ENCODE peak calls at places on chromosomes 7 and 10, in four cellular contexts. A is fibroblast of mammary gland, D is ovary, X is AG10803. O is an unnamed sample.

GRCh38 chr7:39413866-39414668 is 152.1 kb upstream of the YAE1 start:
- DNase-seq in X (peak; percentile 38), A (peak; percentile 25), D (peak; percentile 42), O (peak; percentile 63)

GRCh38 chr7:34320926-34321609 is 336.9 kb upstream of the NPSR1 start:
- DNase-seq in D (peak; percentile 63), A (peak; percentile 62), X (peak; percentile 77), O (peak; percentile 47)

GRCh38 chr10:60914676-60915075 is 29.3 kb downstream of the RHOBTB1 start:
- DNase-seq in D (peak; percentile 78), X (peak; percentile 100), A (peak; percentile 88), O (peak; percentile 90)

GRCh38 chr10:120011359-120012132 is 119.0 kb downstream of the SEC23IP start:
- DNase-seq in D (no peak), X (no peak), A (no peak), O (no peak)

GRCh38 chr10:7146189-7146588 is 264.6 kb downstream of the SFMBT2 start:
- DNase-seq in X (no peak), D (no peak), A (no peak), O (no peak)

GRCh38 chr7:1665721-1666250 is 4.3 kb upstream of the ELFN1 start:
- DNase-seq in A (peak; percentile 17), X (peak; percentile 33), D (no peak), O (peak; percentile 20)

GRCh38 chr10:88213206-88213605 is 349.8 kb downstream of the PTEN start:
- DNase-seq in A (no peak), X (no peak), D (no peak), O (no peak)

GRCh38 chr10:97915346-97915745 is 65.7 kb downstream of the GOLGA7B start:
- DNase-seq in X (no peak), A (no peak), D (no peak), O (no peak)

GRCh38 chr7:28662236-28662635 is 249.9 kb downstream of the CREB5 start:
- DNase-seq in D (no peak), A (no peak), X (no peak), O (no peak)

GRCh38 chr10:58440484-58440883 is 55.3 kb downstream of the TFAM start:
- DNase-seq in X (no peak), D (no peak), A (no peak), O (no peak)

GRCh38 chr7:110204527-110204926 is 886.4 kb upstream of the LRRN3 start:
- DNase-seq in X (no peak), A (no peak), D (no peak), O (peak; percentile 0)

GRCh38 chr10:116783011-116783655 is 40.8 kb upstream of the HSPA12A start:
- DNase-seq in D (no peak), X (peak; percentile 15), A (peak; percentile 53), O (no peak)

GRCh38 chr10:110220383-110220782 is 13.0 kb downstream of the MXI1 start:
- DNase-seq in A (no peak), D (no peak), X (no peak), O (no peak)

GRCh38 chr7:20351901-20352300 is 21.2 kb downstream of the ITGB8 start:
- DNase-seq in A (peak; percentile 58), D (no peak), X (peak; percentile 72), O (no peak)

GRCh38 chr7:25565949-25566348 is 337.7 kb upstream of the NPVF start:
- DNase-seq in A (peak; percentile 76), X (peak; percentile 69), D (peak; percentile 80), O (peak; percentile 83)

GRCh38 chr7:85172530-85172941 is 14.3 kb downstream of the SEMA3D start:
- DNase-seq in D (no peak), A (peak; percentile 83), X (peak; percentile 86), O (peak; percentile 89)

GRCh38 chr10:1513221-1513620 is 224.1 kb downstream of the ADARB2 start:
- DNase-seq in X (no peak), A (no peak), D (no peak), O (no peak)

GRCh38 chr10:89887830-89888229 is 186.4 kb downstream of the KIF20B start:
- DNase-seq in A (peak; percentile 18), X (peak; percentile 4), D (no peak), O (peak; percentile 70)

GRCh38 chr10:70381491-70382421 is 669 bp downstream of the LRRC20 start:
- DNase-seq in X (no peak), D (peak; percentile 56), A (no peak), O (no peak)

GRCh38 chr7:120445276-120445675 is 172.3 kb downstream of the KCND2 start:
- DNase-seq in D (no peak), X (no peak), A (no peak), O (no peak)

GRCh38 chr7:98913026-98913425 is 34.7 kb downstream of the TRRAP start:
- DNase-seq in D (no peak), X (no peak), A (no peak), O (no peak)

GRCh38 chr7:76303057-76303828 is 770 bp downstream of the HSPB1 start:
- DNase-seq in A (peak; percentile 92), X (peak; percentile 93), D (peak; percentile 95), O (peak; percentile 97)

GRCh38 chr7:50304158-50304910 is at the start of gene IKZF1:
- DNase-seq in X (no peak), A (no peak), D (no peak), O (peak; percentile 3)

GRCh38 chr7:711093-711966 is 15.2 kb upstream of the DNAAF5 start:
- DNase-seq in X (no peak), A (no peak), D (peak; percentile 67), O (peak; percentile 29)

GRCh38 chr10:31004611-31005193 is 27.0 kb downstream of the ZNF438 start:
- DNase-seq in A (peak; percentile 88), D (no peak), X (peak; percentile 69), O (peak; percentile 72)

DNA sequence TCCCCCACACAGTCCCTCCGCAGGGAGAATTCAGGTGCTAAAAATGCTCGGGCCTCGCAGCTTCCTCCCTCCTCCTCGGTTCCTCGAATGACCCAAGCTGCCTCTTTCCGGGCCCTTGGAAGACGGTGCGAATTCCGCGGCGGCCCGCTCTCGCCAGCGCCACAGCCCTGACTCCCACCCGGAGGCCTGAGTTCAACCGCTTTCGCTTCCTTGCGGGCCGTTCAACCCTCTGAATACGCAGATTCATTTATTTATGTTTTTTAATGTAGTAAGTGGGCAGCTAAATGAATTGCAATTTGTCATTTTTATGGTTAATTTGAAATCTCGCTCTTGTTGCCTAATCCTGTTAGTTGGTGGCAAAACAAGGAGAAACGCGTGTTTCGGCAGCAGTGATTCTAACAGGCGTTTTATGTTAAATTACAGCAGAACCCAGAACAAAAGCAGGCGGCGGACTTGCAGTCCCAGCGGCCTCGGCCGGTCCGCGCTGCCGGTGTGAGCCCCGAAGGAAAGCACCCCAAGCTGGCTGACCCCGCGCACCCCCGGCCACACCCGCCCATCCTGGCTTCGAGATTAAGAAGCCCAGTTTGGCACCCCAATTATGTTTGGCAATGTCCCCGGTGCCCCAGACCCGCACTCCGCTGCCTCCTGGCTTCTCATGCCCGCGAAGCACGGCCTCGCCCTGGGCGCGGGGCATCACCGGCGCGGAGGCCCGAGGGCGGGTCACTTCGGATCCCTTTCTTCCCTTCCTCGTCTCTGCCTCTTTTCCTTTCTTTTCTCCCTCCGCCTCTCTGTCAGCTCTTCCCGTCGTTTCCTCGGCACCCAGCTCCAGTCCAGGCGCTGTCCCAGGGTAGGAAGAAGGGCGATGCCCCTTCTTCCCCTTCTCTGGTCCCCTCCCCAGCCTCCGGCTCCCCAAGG is 75.9 kb downstream of the INSIG1 start:
- DNase-seq in D (no peak), A (no peak), X (no peak), O (no peak)
- H3K4me3 ChIP-seq in D (no peak overlapping the region), A (no peak overlapping the region), X (peak overlapping the region; percentile 30), O (peak overlapping the region; percentile 28)

GRCh38 chr10:100656479-100656878 is 88.9 kb upstream of the PAX2 start:
- DNase-seq in A (peak; percentile 10), X (no peak), D (no peak), O (no peak)

GRCh38 chr10:100653957-100654834 is 91.2 kb upstream of the PAX2 start:
- DNase-seq in X (peak; percentile 20), A (peak; percentile 9), D (peak; percentile 36), O (peak; percentile 44)

GRCh38 chr10:100655760-100656421 is 89.5 kb upstream of the PAX2 start:
- DNase-seq in X (no peak), A (no peak), D (no peak), O (no peak)

GRCh38 chr10:100653238-100653956 is 92.0 kb upstream of the PAX2 start:
- DNase-seq in A (no peak), X (no peak), D (no peak), O (no peak)

GRCh38 chr10:100654835-100655759 is 90.3 kb upstream of the PAX2 start:
- DNase-seq in D (no peak), A (no peak), X (no peak), O (peak; percentile 20)
- H3K4me3 ChIP-seq in D (no peak overlapping the region), A (no peak overlapping the region), X (no peak overlapping the region), O (no peak overlapping the region)

DNA sequence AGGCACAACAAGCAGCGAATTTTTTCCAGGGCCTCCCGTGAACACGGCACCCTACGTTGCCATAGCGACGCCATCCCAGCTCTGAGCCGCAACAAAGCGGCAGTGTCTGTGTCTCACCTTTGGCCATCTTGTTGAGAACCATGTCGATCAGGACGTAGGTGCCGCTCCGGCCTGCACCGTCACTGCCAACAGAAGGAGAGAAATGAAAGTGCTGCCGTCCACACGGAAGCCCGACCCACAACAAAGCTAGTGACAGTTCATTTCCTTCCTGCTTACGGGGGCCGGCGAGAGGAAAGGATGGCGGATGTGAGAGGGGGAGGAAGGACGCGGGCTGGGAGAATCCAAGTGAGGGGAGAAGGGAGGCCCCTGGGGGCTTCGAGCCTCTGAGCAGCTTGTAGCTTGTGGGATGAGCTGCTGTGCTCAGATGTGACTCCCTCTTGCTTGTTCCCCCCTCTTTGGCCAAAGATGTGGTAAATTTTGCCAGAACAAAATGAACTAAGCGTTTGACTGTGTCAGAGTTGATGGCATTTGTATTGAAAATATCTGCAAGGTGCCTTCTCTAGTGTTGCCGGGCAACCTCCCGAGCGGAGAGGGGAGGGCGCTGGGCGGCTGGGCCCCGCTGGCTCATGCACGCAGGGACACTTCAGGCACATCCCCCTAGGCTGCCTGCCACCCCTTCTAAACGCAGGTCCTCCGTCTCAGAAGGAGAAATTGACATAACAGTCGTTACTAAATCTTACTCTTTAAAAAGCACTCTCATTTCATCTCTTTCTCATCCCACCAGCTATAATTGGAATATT is 232.2 kb downstream of the DNAJB6 start:
- DNase-seq in A (peak; percentile 22), X (no peak), D (peak; percentile 69), O (peak; percentile 39)
- H3K4me3 ChIP-seq in A (peak overlapping the region; percentile 48), X (peak overlapping the region; percentile 52), D (peak overlapping the region; percentile 47), O (peak overlapping the region; percentile 55)

DNA sequence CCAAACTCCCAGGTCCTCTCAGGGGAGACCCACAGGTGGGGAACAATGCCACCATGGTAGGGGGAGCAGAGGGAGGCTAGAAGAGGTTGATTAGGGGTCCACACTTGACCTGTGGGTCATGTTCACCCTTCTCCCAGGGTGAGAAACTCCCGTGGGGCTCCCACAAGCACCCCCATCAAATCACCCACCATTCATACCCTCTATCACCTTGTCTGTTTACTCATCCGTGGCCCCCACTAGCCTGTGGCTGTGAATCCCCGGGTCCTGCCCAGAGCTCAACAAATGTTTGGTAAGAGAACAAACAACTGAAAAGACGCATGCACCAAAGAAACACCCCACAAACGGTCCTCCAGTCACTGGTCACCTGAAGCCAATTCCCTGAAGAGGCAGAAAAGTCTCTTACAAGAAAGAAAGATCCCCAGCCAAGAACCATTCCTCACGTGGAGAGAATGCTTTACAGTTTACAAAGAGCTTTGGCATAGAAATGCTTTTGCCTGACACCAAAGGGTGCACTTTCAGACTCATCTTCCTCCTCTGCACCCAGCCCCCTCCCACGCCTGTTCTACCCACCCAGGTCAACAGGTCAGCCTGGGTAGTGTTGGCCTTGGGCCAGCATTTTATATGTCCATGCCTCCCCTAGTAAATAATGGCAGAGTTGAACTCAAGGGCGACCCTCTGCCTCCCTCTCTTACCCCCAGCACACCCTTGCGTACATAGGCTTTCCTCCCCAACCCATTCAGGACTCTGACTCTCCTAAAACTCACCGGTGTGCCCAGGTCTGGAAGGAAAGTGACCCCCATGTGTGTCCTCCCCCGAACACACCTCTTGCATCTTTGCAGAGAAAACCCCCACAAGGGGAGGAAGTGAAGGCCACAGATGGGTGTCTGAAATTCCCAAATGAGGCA is 1.8 kb downstream of the ZCCHC24 start:
- DNase-seq in D (no peak), A (no peak), X (no peak), O (no peak)
- H3K4me3 ChIP-seq in D (peak overlapping the region; percentile 99), A (peak overlapping the region; percentile 84), X (peak overlapping the region; percentile 86), O (peak overlapping the region; percentile 91)

O was measured in foreskin fibroblast.